ENCODE peak calls at places on chromosomes 4 and X, in eight cellular contexts. One of them, this sample, is unnamed.

GRCh38 chr4:184807797-184808718 is 17.7 kb downstream of the ACSL1 start:
- DNase-seq in BE2C: no peak
- DNase-seq in IMR-90: peak
- DNase-seq in GM06990: no peak
- DNase-seq in A673: no peak
- DNase-seq in neural progenitor cell: peak
- DNase-seq in BJ: no peak
- DNase-seq in HepG2: peak
- DNase-seq in this sample: no peak

GRCh38 chr4:148287111-148287510 is 155.1 kb downstream of the NR3C2 start:
- DNase-seq in A673: no peak
- DNase-seq in IMR-90: no peak
- DNase-seq in neural progenitor cell: no peak
- DNase-seq in BE2C: peak
- DNase-seq in HepG2: no peak
- DNase-seq in BJ: no peak
- DNase-seq in GM06990: no peak
- DNase-seq in this sample: no peak

GRCh38 chrX:136839196-136839595 is 41.3 kb downstream of the RBMX start:
- DNase-seq in GM06990: no peak
- DNase-seq in neural progenitor cell: no peak
- DNase-seq in IMR-90: peak
- DNase-seq in BE2C: no peak
- DNase-seq in A673: no peak
- DNase-seq in BJ: peak
- DNase-seq in HepG2: no peak
- DNase-seq in this sample: no peak

GRCh38 chr4:155234206-155234605 is 25.8 kb downstream of the NPY2R start:
- DNase-seq in BE2C: no peak
- DNase-seq in neural progenitor cell: no peak
- DNase-seq in BJ: no peak
- DNase-seq in A673: no peak
- DNase-seq in HepG2: no peak
- DNase-seq in GM06990: no peak
- DNase-seq in IMR-90: no peak
- DNase-seq in this sample: no peak

GRCh38 chr4:107058828-107059227 is 22.7 kb upstream of the DKK2 start:
- DNase-seq in GM06990: no peak
- DNase-seq in BJ: no peak
- DNase-seq in A673: no peak
- DNase-seq in IMR-90: no peak
- DNase-seq in HepG2: no peak
- DNase-seq in neural progenitor cell: no peak
- DNase-seq in BE2C: no peak
- DNase-seq in this sample: no peak

GRCh38 chrX:6505960-6506359 is 29.0 kb downstream of the VCX3A start:
- DNase-seq in BE2C: no peak
- DNase-seq in GM06990: no peak
- DNase-seq in HepG2: no peak
- DNase-seq in neural progenitor cell: peak
- DNase-seq in IMR-90: no peak
- DNase-seq in A673: peak
- DNase-seq in BJ: no peak
- DNase-seq in this sample: no peak

GRCh38 chr4:138867404-138867803 is 148.2 kb upstream of the NOCT start:
- DNase-seq in A673: no peak
- DNase-seq in IMR-90: no peak
- DNase-seq in GM06990: no peak
- DNase-seq in neural progenitor cell: peak
- DNase-seq in HepG2: no peak
- DNase-seq in BJ: no peak
- DNase-seq in BE2C: no peak
- DNase-seq in this sample: no peak

GRCh38 chr4:185227131-185227551 is 17.7 kb downstream of the SNX25 start:
- DNase-seq in IMR-90: peak
- DNase-seq in neural progenitor cell: no peak
- DNase-seq in BE2C: no peak
- DNase-seq in GM06990: no peak
- DNase-seq in A673: no peak
- DNase-seq in HepG2: peak
- DNase-seq in BJ: no peak
- DNase-seq in this sample: no peak

GRCh38 chr4:1797861-1798529 is 4.9 kb downstream of the FGFR3 start:
- DNase-seq in BE2C: no peak
- DNase-seq in neural progenitor cell: no peak
- DNase-seq in GM06990: no peak
- DNase-seq in IMR-90: no peak
- DNase-seq in BJ: no peak
- DNase-seq in A673: no peak
- DNase-seq in HepG2: peak
- DNase-seq in this sample: no peak

GRCh38 chr4:16125571-16126445 is 42.0 kb upstream of the PROM1 start:
- DNase-seq in BE2C: no peak
- DNase-seq in A673: peak
- DNase-seq in IMR-90: no peak
- DNase-seq in BJ: no peak
- DNase-seq in HepG2: no peak
- DNase-seq in GM06990: no peak
- DNase-seq in neural progenitor cell: no peak
- DNase-seq in this sample: no peak

GRCh38 chr4:83850435-83850834 is 314.5 kb downstream of the GPAT3 start:
- DNase-seq in A673: no peak
- DNase-seq in BE2C: no peak
- DNase-seq in IMR-90: peak
- DNase-seq in BJ: no peak
- DNase-seq in HepG2: no peak
- DNase-seq in neural progenitor cell: no peak
- DNase-seq in GM06990: no peak
- DNase-seq in this sample: no peak

GRCh38 chrX:132488092-132488749 is 617 bp downstream of the MBNL3 start:
- DNase-seq in GM06990: no peak
- DNase-seq in BJ: no peak
- DNase-seq in HepG2: no peak
- DNase-seq in neural progenitor cell: no peak
- DNase-seq in IMR-90: peak
- DNase-seq in BE2C: no peak
- DNase-seq in A673: peak
- DNase-seq in this sample: no peak

GRCh38 chr4:99352602-99353580 is at the start of gene ADH1C:
- DNase-seq in GM06990: no peak
- DNase-seq in BE2C: no peak
- DNase-seq in IMR-90: peak
- DNase-seq in A673: no peak
- DNase-seq in HepG2: no peak
- DNase-seq in neural progenitor cell: no peak
- DNase-seq in BJ: no peak
- DNase-seq in this sample: peak

DNA sequence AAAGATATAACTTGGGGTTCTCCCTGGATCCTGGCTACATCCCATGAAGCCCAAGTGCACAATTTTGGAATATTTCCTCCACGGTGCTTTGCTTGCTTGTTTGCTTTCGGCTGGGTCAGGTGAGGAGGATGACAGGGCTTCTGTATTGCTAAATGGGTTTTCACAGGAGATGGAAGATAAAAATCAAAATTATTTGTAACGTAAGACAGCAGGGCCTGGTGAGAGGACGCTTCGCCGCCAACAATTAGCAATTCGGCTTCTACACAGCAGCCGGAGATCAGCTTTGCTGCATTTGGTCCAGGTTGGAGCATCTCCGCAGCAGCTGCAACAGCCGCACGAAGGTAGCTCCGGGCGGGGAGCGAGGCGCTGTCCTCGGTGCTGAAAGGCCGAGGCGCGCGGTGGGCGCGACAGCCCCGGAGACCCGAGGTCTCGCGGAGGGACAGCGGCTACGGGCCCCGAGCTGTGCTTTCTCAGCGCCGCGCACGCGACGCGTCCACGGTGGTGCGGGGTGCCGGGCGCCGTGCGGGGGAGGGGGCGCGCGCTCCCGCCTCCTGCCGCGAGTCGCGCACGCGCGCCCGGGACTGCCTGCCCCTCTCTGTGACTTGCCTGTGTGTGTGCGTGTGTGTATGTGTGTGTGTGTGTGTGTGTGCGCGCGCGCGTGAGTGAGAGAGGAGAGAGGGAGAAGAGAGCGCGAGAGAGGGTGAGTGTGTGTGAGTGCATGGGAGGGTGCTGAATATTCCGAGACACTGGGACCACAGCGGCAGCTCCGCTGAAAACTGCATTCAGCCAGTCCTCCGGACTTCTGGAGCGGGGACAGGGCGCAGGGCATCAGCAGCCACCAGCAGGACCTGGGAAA is at the start of gene GRIA2:
- DNase-seq in GM06990: no peak
- DNase-seq in neural progenitor cell: peak
- DNase-seq in BE2C: peak
- DNase-seq in HepG2: peak
- DNase-seq in IMR-90: peak
- DNase-seq in BJ: no peak
- DNase-seq in A673: peak
- DNase-seq in this sample: peak
- H3K4me3 ChIP-seq in GM06990: no peak
- H3K4me3 ChIP-seq in neural progenitor cell: peak
- H3K4me3 ChIP-seq in BE2C: peak
- H3K4me3 ChIP-seq in HepG2: no peak
- H3K4me3 ChIP-seq in IMR-90: peak
- H3K4me3 ChIP-seq in BJ: peak
- H3K4me3 ChIP-seq in A673: peak
- H3K4me3 ChIP-seq in this sample: no peak

DNA sequence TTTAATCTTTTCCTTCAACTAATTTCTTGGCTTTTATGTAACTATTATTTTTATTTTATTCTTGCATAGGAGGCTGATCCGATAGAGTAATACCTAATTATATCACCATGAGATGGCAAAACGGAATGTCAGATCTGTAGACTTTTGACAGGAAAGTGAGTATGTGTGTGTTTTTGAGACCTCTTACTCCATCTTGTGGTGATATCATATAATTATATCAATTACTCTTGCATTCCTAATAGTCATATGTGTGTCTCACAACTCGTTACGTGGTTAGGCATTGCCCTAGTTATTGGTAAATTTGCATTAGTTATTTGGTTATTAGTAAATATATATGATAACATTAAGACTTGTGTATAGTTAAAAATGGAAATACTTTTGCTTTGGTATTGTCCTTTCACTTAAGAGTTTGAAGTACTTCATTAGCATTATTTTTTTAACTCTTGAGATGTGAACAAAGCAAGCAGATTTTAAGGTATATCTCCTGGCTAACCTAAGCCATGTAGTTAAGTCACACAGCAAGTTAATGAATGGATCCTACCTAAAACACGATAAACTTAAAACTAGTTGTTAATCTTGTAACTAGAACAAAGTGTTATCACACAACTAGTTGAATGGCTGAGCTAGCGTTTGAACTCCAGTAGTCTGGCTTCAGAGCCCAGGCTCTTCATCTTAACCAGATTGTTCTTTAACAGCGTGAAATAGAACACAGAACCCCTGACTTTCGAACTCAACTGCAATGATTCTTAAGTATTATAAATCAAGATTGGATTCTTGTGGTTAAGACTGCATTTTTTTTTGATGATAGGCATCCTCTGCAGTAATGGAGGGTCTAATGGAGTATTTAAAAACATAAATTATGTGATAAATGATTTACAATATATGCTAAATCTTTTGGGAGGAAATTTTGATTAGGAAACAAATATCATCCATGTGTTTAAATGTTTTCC is 67.1 kb downstream of the PGRMC2 start:
- DNase-seq in IMR-90: peak
- DNase-seq in A673: peak
- DNase-seq in BJ: no peak
- DNase-seq in GM06990: no peak
- DNase-seq in BE2C: no peak
- DNase-seq in neural progenitor cell: no peak
- DNase-seq in HepG2: peak
- DNase-seq in this sample: peak
- TF ChIP-seq CTCF in IMR-90: peak
- TF ChIP-seq CTCF in A673: peak
- TF ChIP-seq CTCF in BJ: peak
- TF ChIP-seq CTCF in GM06990: peak
- TF ChIP-seq CTCF in BE2C: peak
- TF ChIP-seq CTCF in neural progenitor cell: peak
- TF ChIP-seq CTCF in HepG2: peak
- TF ChIP-seq CTCF in this sample: peak

GRCh38 chr4:173609158-173609557 is 79.1 kb upstream of the HAND2 start:
- DNase-seq in GM06990: no peak
- DNase-seq in IMR-90: no peak
- DNase-seq in neural progenitor cell: no peak
- DNase-seq in A673: no peak
- DNase-seq in BJ: no peak
- DNase-seq in BE2C: no peak
- DNase-seq in HepG2: no peak
- DNase-seq in this sample: no peak
- H3K4me3 ChIP-seq in GM06990: no peak
- H3K4me3 ChIP-seq in IMR-90: no peak
- H3K4me3 ChIP-seq in neural progenitor cell: peak
- H3K4me3 ChIP-seq in A673: peak
- H3K4me3 ChIP-seq in BJ: no peak
- H3K4me3 ChIP-seq in BE2C: no peak
- H3K4me3 ChIP-seq in HepG2: no peak
- H3K4me3 ChIP-seq in this sample: no peak

DNA sequence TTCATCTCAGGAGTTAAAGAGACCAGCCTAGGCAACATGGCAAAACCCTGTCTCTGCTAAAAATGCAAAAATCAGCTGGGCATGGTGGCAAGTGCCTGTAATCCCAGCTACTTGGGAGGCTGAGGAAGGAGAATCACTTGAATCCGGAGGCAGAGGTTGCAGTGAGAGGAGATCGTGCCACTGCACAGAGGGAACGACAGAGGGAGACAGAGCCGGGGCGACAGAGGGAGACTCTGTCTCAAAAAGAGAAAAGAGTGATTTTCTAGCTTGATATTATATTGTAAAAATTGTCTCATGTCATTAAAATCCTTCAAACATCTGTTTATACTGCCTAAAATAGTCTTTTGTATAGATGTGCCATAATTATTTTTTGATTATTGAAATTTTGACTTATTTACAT is 225.4 kb upstream of the AGA start:
- DNase-seq in neural progenitor cell: peak
- DNase-seq in IMR-90: no peak
- DNase-seq in BJ: no peak
- DNase-seq in GM06990: no peak
- DNase-seq in HepG2: no peak
- DNase-seq in BE2C: no peak
- DNase-seq in A673: peak
- DNase-seq in this sample: no peak
- TF ChIP-seq CTCF in neural progenitor cell: peak
- TF ChIP-seq CTCF in IMR-90: no peak
- TF ChIP-seq CTCF in BJ: peak
- TF ChIP-seq CTCF in GM06990: peak
- TF ChIP-seq CTCF in HepG2: peak
- TF ChIP-seq CTCF in BE2C: peak
- TF ChIP-seq CTCF in A673: peak
- TF ChIP-seq CTCF in this sample: peak

GRCh38 chrX:68686684-68687045 is 39.2 kb downstream of the STARD8 start:
- DNase-seq in IMR-90: no peak
- DNase-seq in A673: peak
- DNase-seq in HepG2: no peak
- DNase-seq in neural progenitor cell: peak
- DNase-seq in BJ: no peak
- DNase-seq in BE2C: no peak
- DNase-seq in GM06990: no peak
- DNase-seq in this sample: no peak
- H3K4me3 ChIP-seq in IMR-90: peak
- H3K4me3 ChIP-seq in A673: no peak
- H3K4me3 ChIP-seq in HepG2: no peak
- H3K4me3 ChIP-seq in neural progenitor cell: peak
- H3K4me3 ChIP-seq in BJ: peak
- H3K4me3 ChIP-seq in BE2C: no peak
- H3K4me3 ChIP-seq in GM06990: no peak
- H3K4me3 ChIP-seq in this sample: no peak

This sample was measured in LNCaP clone FGC.